ENCODE peak calls at places on chromosomes 1 and 21, in four cellular contexts. One of them, this sample, is unnamed.

GRCh38 chr1:212649020-212649419 is 40.5 kb downstream of the ATF3 start:
- DNase-seq in NCI-H2081: no peak
- DNase-seq in GF-D8: no peak
- DNase-seq in caudate nucleus: no peak
- DNase-seq in this sample: no peak

GRCh38 chr1:33152685-33153432 is 29.0 kb downstream of the TRIM62 start:
- DNase-seq in NCI-H2081: peak; percentile 85
- DNase-seq in GF-D8: no peak
- DNase-seq in caudate nucleus: peak; percentile 43
- DNase-seq in this sample: no peak

GRCh38 chr1:113129529-113130185 is 56.7 kb downstream of the LRIG2 start:
- DNase-seq in NCI-H2081: no peak
- DNase-seq in GF-D8: no peak
- DNase-seq in caudate nucleus: no peak
- DNase-seq in this sample: no peak

GRCh38 chr21:44459712-44460440 is 4.6 kb downstream of the LRRC3 start:
- DNase-seq in NCI-H2081: no peak
- DNase-seq in GF-D8: no peak
- DNase-seq in caudate nucleus: no peak
- DNase-seq in this sample: no peak

GRCh38 chr1:229434641-229435051 is 752 bp upstream of the ACTA1 start:
- DNase-seq in NCI-H2081: no peak
- DNase-seq in GF-D8: no peak
- DNase-seq in caudate nucleus: no peak
- DNase-seq in this sample: peak; percentile 15

GRCh38 chr1:225710804-225711203 is 57.9 kb upstream of the ENAH start:
- DNase-seq in NCI-H2081: no peak
- DNase-seq in GF-D8: no peak
- DNase-seq in caudate nucleus: no peak
- DNase-seq in this sample: no peak

GRCh38 chr1:57494679-57495078 is 70.8 kb upstream of the DAB1 start:
- DNase-seq in NCI-H2081: no peak
- DNase-seq in GF-D8: no peak
- DNase-seq in caudate nucleus: no peak
- DNase-seq in this sample: no peak

GRCh38 chr1:37811027-37811655 is 3.1 kb upstream of the YRDC start:
- DNase-seq in NCI-H2081: peak; percentile 87
- DNase-seq in GF-D8: peak; percentile 25
- DNase-seq in caudate nucleus: peak; percentile 17
- DNase-seq in this sample: peak; percentile 60

GRCh38 chr1:190084552-190084951 is 393.1 kb downstream of the BRINP3 start:
- DNase-seq in NCI-H2081: no peak
- DNase-seq in GF-D8: no peak
- DNase-seq in caudate nucleus: no peak
- DNase-seq in this sample: no peak

GRCh38 chr1:206658264-206658980 is 23.1 kb downstream of the DYRK3 start:
- DNase-seq in NCI-H2081: no peak
- DNase-seq in GF-D8: peak; percentile 51
- DNase-seq in caudate nucleus: no peak
- DNase-seq in this sample: peak; percentile 30

GRCh38 chr1:31502926-31503511 is 73.3 kb upstream of the TINAGL1 start:
- DNase-seq in NCI-H2081: no peak
- DNase-seq in GF-D8: no peak
- DNase-seq in caudate nucleus: no peak
- DNase-seq in this sample: no peak

GRCh38 chr21:19343711-19344110 is 940.1 kb upstream of the TMPRSS15 start:
- DNase-seq in NCI-H2081: no peak
- DNase-seq in GF-D8: no peak
- DNase-seq in caudate nucleus: no peak
- DNase-seq in this sample: no peak

GRCh38 chr1:181033128-181033798 is 520 bp upstream of the MR1 start:
- DNase-seq in NCI-H2081: no peak
- DNase-seq in GF-D8: peak; percentile 64
- DNase-seq in caudate nucleus: peak; percentile 20
- DNase-seq in this sample: no peak

GRCh38 chr1:119617751-119618691 is 30.0 kb downstream of the ZNF697 start:
- DNase-seq in NCI-H2081: peak; percentile 30
- DNase-seq in GF-D8: no peak
- DNase-seq in caudate nucleus: no peak
- DNase-seq in this sample: no peak

GRCh38 chr1:84365225-84366221 is 32.8 kb upstream of the DNASE2B start:
- DNase-seq in NCI-H2081: no peak
- DNase-seq in GF-D8: no peak
- DNase-seq in caudate nucleus: no peak
- DNase-seq in this sample: peak; percentile 10

GRCh38 chr1:95084317-95085176 is 11.8 kb upstream of the ALG14 start:
- DNase-seq in NCI-H2081: no peak
- DNase-seq in GF-D8: no peak
- DNase-seq in caudate nucleus: peak; percentile 1
- DNase-seq in this sample: peak; percentile 10

GRCh38 chr1:203547147-203547546 is 53.2 kb downstream of the OPTC start:
- DNase-seq in NCI-H2081: no peak
- DNase-seq in GF-D8: no peak
- DNase-seq in caudate nucleus: no peak
- DNase-seq in this sample: no peak

GRCh38 chr1:239389703-239390102 is 3.3 kb downstream of the CHRM3 start:
- DNase-seq in NCI-H2081: no peak
- DNase-seq in GF-D8: no peak
- DNase-seq in caudate nucleus: no peak
- DNase-seq in this sample: no peak

GRCh38 chr1:55337801-55338447 is 122.8 kb upstream of the USP24 start:
- DNase-seq in NCI-H2081: no peak
- DNase-seq in GF-D8: no peak
- DNase-seq in caudate nucleus: no peak
- DNase-seq in this sample: peak; percentile 33

This sample was measured in HuH-7.5.